ENCODE peak calls at places on chromosome X, in seven cellular contexts. P is cardiac fibroblast, A is suprapubic skin, F is Caco-2, O is epithelial cell of proximal tubule, K is Panc1, C is AG04450. M is an unnamed sample.

GRCh38 chrX:153884136-153885076 is 1.6 kb downstream of the L1CAM start:
- DNase-seq in A (no peak), F (no peak), K (no peak), C (no peak), O (no peak), P (no peak), M (no peak)

GRCh38 chrX:19707472-19707871 is 179.9 kb downstream of the SH3KBP1 start:
- DNase-seq in K (no peak), P (no peak), A (no peak), F (no peak), C (no peak), O (no peak), M (no peak)

GRCh38 chrX:74133156-74133796 is 170.7 kb upstream of the ZCCHC13 start:
- DNase-seq in C (peak; percentile 18), P (peak; percentile 80), K (peak; percentile 27), A (no peak), F (no peak), O (peak; percentile 6), M (peak; percentile 43)

GRCh38 chrX:30637874-30638793 is 15.1 kb upstream of the GK start:
- DNase-seq in A (no peak), K (no peak), P (no peak), C (no peak), O (no peak), F (no peak), M (no peak)

GRCh38 chrX:22192419-22193086 is 80.2 kb upstream of the CBLL2 start:
- DNase-seq in C (peak; percentile 8), F (peak; percentile 59), O (peak; percentile 15), K (peak; percentile 13), P (peak; percentile 67), A (peak; percentile 77), M (peak; percentile 65)

GRCh38 chrX:47223476-47224250 is 5.2 kb downstream of the CDK16 start:
- DNase-seq in O (no peak), C (no peak), P (no peak), A (no peak), K (no peak), F (no peak), M (no peak)

GRCh38 chrX:151753313-151754041 is 18.9 kb downstream of the CNGA2 start:
- DNase-seq in O (no peak), A (no peak), P (peak; percentile 64), F (peak; percentile 36), K (peak; percentile 22), C (peak; percentile 1), M (peak; percentile 20)

GRCh38 chrX:103607385-103608304 is at the start of gene TCEAL3:
- DNase-seq in C (no peak), K (no peak), F (no peak), A (peak; percentile 77), O (no peak), P (peak; percentile 70), M (peak; percentile 18)

GRCh38 chrX:337331-337831 is 18.8 kb upstream of the GTPBP6 start:
- DNase-seq in O (no peak), P (no peak), C (no peak), F (no peak), K (no peak), A (no peak), M (no peak)

GRCh38 chrX:10989386-10989785 is 121.7 kb upstream of the HCCS start:
- DNase-seq in C (no peak), P (peak; percentile 5), O (no peak), F (peak; percentile 45), K (no peak), A (no peak), M (no peak)

GRCh38 chrX:70439016-70439415 is 5.6 kb upstream of the DLG3 start:
- DNase-seq in A (no peak), P (peak; percentile 13), F (no peak), K (no peak), C (no peak), O (no peak), M (peak; percentile 49)

GRCh38 chrX:44235534-44235933 is 107.9 kb downstream of the EFHC2 start:
- DNase-seq in K (no peak), P (no peak), O (no peak), C (no peak), A (no peak), F (no peak), M (no peak)

GRCh38 chrX:41952102-41952501 is 28.7 kb upstream of the CASK start:
- DNase-seq in A (no peak), O (peak; percentile 4), C (no peak), K (no peak), P (no peak), F (no peak), M (no peak)

GRCh38 chrX:120727911-120728310 is 98.1 kb upstream of the C1GALT1C1 start:
- DNase-seq in P (peak; percentile 56), K (no peak), F (no peak), O (no peak), A (no peak), C (no peak), M (no peak)

GRCh38 chrX:44872319-44872816 is 620 bp upstream of the KDM6A start:
- DNase-seq in P (no peak), K (no peak), F (peak; percentile 59), A (peak; percentile 75), O (no peak), C (no peak), M (no peak)

GRCh38 chrX:44440006-44440405 is 96.5 kb upstream of the EFHC2 start:
- DNase-seq in O (no peak), A (no peak), F (no peak), C (no peak), P (no peak), K (no peak), M (no peak)

GRCh38 chrX:65668362-65669310 is 1.2 kb downstream of the MSN start:
- DNase-seq in P (peak; percentile 86), O (no peak), K (no peak), C (no peak), F (no peak), A (no peak), M (peak; percentile 74)

GRCh38 chrX:30570505-30570904 is 7.1 kb downstream of the TASL start:
- DNase-seq in K (no peak), O (no peak), F (no peak), A (no peak), P (peak; percentile 39), C (no peak), M (peak; percentile 40)

GRCh38 chrX:97524340-97524739 is 640.6 kb downstream of the RPA4 start:
- DNase-seq in F (no peak), K (no peak), A (no peak), C (no peak), O (no peak), P (no peak), M (no peak)

GRCh38 chrX:103376979-103377324 is 614 bp downstream of the BEX3 start:
- DNase-seq in P (peak; percentile 58), A (no peak), O (no peak), C (no peak), K (no peak), F (peak; percentile 22), M (peak; percentile 1)

GRCh38 chrX:19990225-19990518 is 689 bp downstream of the BCLAF3 start:
- DNase-seq in P (no peak), K (no peak), F (no peak), C (no peak), A (no peak), O (no peak), M (no peak)

GRCh38 chrX:10280061-10280460 is 123.3 kb downstream of the CLCN4 start:
- DNase-seq in K (no peak), C (no peak), P (no peak), F (no peak), O (no peak), A (no peak), M (no peak)

GRCh38 chrX:307261-308111 is 11.1 kb downstream of the GTPBP6 start:
- DNase-seq in A (peak; percentile 72), O (no peak), C (no peak), P (no peak), F (no peak), K (no peak), M (no peak)

GRCh38 chrX:11446951-11447350 is 153.7 kb downstream of the AMELX start:
- DNase-seq in C (no peak), A (no peak), P (no peak), O (no peak), F (no peak), K (no peak), M (no peak)

GRCh38 chrX:129772796-129773431 is 6.8 kb upstream of the SASH3 start:
- DNase-seq in O (no peak), A (peak; percentile 80), C (no peak), K (no peak), F (no peak), P (no peak), M (peak; percentile 94)

GRCh38 chrX:125132274-125132673 is 187.4 kb upstream of the TEX13C start:
- DNase-seq in P (no peak), C (no peak), K (no peak), O (no peak), A (no peak), F (no peak), M (peak; percentile 7)
- TF ChIP-seq CTCF in P (no peak), C (peak; percentile 16), K (peak; percentile 41), O (peak; percentile 70), A (no peak), F (peak; percentile 17), M (peak; percentile 34)

GRCh38 chrX:87516716-87517115 is 886 bp upstream of the KLHL4 start:
- DNase-seq in O (no peak), A (no peak), P (peak; percentile 71), F (no peak), K (no peak), C (no peak), M (no peak)

GRCh38 chrX:87517571-87518141 is at the start of gene KLHL4:
- DNase-seq in C (peak; percentile 38), P (peak; percentile 93), F (no peak), A (no peak), O (peak; percentile 39), K (no peak), M (no peak)

GRCh38 chrX:87518504-87518903 is 902 bp downstream of the KLHL4 start:
- DNase-seq in F (no peak), C (no peak), P (peak; percentile 7), K (no peak), A (no peak), O (no peak), M (no peak)
- H3K4me3 ChIP-seq in F (no peak overlapping the region), C (peak overlapping the region; percentile 43), P (peak overlapping the region; percentile 48), K (peak overlapping the region; percentile 94), A (peak overlapping the region; percentile 16), O (peak overlapping the region; percentile 57), M (no peak overlapping the region)

DNA sequence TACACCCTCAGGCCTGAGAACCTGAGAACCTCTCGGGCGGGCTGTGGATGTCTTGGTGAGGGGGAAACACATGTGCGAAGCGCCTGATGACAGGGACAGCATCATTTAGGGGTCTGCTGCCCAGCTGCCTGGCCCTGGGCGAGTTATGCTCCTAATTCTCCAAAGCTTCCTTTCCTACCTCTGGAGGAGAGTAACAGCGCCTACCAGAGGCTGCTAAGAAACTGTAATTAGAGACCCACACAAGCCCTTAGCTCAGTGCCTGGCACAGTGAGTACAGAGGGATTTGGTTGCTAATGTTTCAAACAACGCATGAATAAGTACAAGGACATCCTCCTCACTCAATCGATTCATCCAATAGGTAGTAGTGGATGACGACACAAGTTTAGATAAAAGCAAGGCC is 40.4 kb downstream of the BCOR start:
- DNase-seq in C (no peak), F (no peak), K (no peak), O (no peak), P (no peak), A (no peak), M (no peak)
- TF ChIP-seq CTCF in C (no peak), F (no peak), K (no peak), O (peak; percentile 30), P (no peak), A (no peak), M (no peak)

GRCh38 chrX:55159556-55159955 is 60.6 kb upstream of the PAGE5 start:
- DNase-seq in A (no peak), O (no peak), F (no peak), P (no peak), K (no peak), C (no peak), M (no peak)
- H3K4me3 ChIP-seq in A (peak overlapping the region; percentile 58), O (peak overlapping the region; percentile 64), F (no peak overlapping the region), P (no peak overlapping the region), K (no peak overlapping the region), C (no peak overlapping the region), M (no peak overlapping the region)